ENCODE peak calls at places on chromosome 22, in six cellular contexts. One of them, this sample, is unnamed.

GRCh38 chr22:42145175-42145574 is 14.6 kb upstream of the CYP2D6 start:
- DNase-seq in nucleus accumbens: no peak
- DNase-seq in activated naive CD8-positive, alpha-beta T cell treated with anti-CD3 and anti-CD28 coated beads for 36 hours: no peak
- DNase-seq in stimulated activated CD4-positive, alpha-beta T cell treated with anti-CD3 and anti-CD28 coated beads, Interleukin-1b, Interleukin-23, amount 100 ng/mL, for 1 hour: no peak
- DNase-seq in stimulated activated CD8-positive, alpha-beta memory T cell treated with anti-CD3 and anti-CD28 coated beads, Interleukin-4, amount 100 ng/mL, for 1 hour: no peak
- DNase-seq in Kasumi-1: no peak
- DNase-seq in this sample: no peak

GRCh38 chr22:37074537-37074936 is 23.0 kb downstream of the KCTD17 start:
- DNase-seq in nucleus accumbens: no peak
- DNase-seq in activated naive CD8-positive, alpha-beta T cell treated with anti-CD3 and anti-CD28 coated beads for 36 hours: no peak
- DNase-seq in stimulated activated CD4-positive, alpha-beta T cell treated with anti-CD3 and anti-CD28 coated beads, Interleukin-1b, Interleukin-23, amount 100 ng/mL, for 1 hour: no peak
- DNase-seq in stimulated activated CD8-positive, alpha-beta memory T cell treated with anti-CD3 and anti-CD28 coated beads, Interleukin-4, amount 100 ng/mL, for 1 hour: no peak
- DNase-seq in Kasumi-1: no peak
- DNase-seq in this sample: no peak

GRCh38 chr22:17999851-18000250 is 24.5 kb downstream of the MICAL3 start:
- DNase-seq in nucleus accumbens: no peak
- DNase-seq in activated naive CD8-positive, alpha-beta T cell treated with anti-CD3 and anti-CD28 coated beads for 36 hours: no peak
- DNase-seq in stimulated activated CD4-positive, alpha-beta T cell treated with anti-CD3 and anti-CD28 coated beads, Interleukin-1b, Interleukin-23, amount 100 ng/mL, for 1 hour: no peak
- DNase-seq in stimulated activated CD8-positive, alpha-beta memory T cell treated with anti-CD3 and anti-CD28 coated beads, Interleukin-4, amount 100 ng/mL, for 1 hour: no peak
- DNase-seq in Kasumi-1: no peak
- DNase-seq in this sample: peak; percentile 34

GRCh38 chr22:26503758-26504157 is 8.5 kb downstream of the TFIP11 start:
- DNase-seq in nucleus accumbens: no peak
- DNase-seq in activated naive CD8-positive, alpha-beta T cell treated with anti-CD3 and anti-CD28 coated beads for 36 hours: no peak
- DNase-seq in stimulated activated CD4-positive, alpha-beta T cell treated with anti-CD3 and anti-CD28 coated beads, Interleukin-1b, Interleukin-23, amount 100 ng/mL, for 1 hour: no peak
- DNase-seq in stimulated activated CD8-positive, alpha-beta memory T cell treated with anti-CD3 and anti-CD28 coated beads, Interleukin-4, amount 100 ng/mL, for 1 hour: no peak
- DNase-seq in Kasumi-1: no peak
- DNase-seq in this sample: no peak

GRCh38 chr22:24553597-24554315 is 1.2 kb downstream of the GUCD1 start:
- DNase-seq in nucleus accumbens: no peak
- DNase-seq in activated naive CD8-positive, alpha-beta T cell treated with anti-CD3 and anti-CD28 coated beads for 36 hours: no peak
- DNase-seq in stimulated activated CD4-positive, alpha-beta T cell treated with anti-CD3 and anti-CD28 coated beads, Interleukin-1b, Interleukin-23, amount 100 ng/mL, for 1 hour: no peak
- DNase-seq in stimulated activated CD8-positive, alpha-beta memory T cell treated with anti-CD3 and anti-CD28 coated beads, Interleukin-4, amount 100 ng/mL, for 1 hour: no peak
- DNase-seq in Kasumi-1: peak; percentile 31
- DNase-seq in this sample: no peak

GRCh38 chr22:29710922-29711593 is 8.7 kb upstream of the CABP7 start:
- DNase-seq in nucleus accumbens: no peak
- DNase-seq in activated naive CD8-positive, alpha-beta T cell treated with anti-CD3 and anti-CD28 coated beads for 36 hours: no peak
- DNase-seq in stimulated activated CD4-positive, alpha-beta T cell treated with anti-CD3 and anti-CD28 coated beads, Interleukin-1b, Interleukin-23, amount 100 ng/mL, for 1 hour: no peak
- DNase-seq in stimulated activated CD8-positive, alpha-beta memory T cell treated with anti-CD3 and anti-CD28 coated beads, Interleukin-4, amount 100 ng/mL, for 1 hour: no peak
- DNase-seq in Kasumi-1: no peak
- DNase-seq in this sample: peak; percentile 92

GRCh38 chr22:50269573-50270301 is 443 bp downstream of the MAPK11 start:
- DNase-seq in nucleus accumbens: peak; percentile 70
- DNase-seq in activated naive CD8-positive, alpha-beta T cell treated with anti-CD3 and anti-CD28 coated beads for 36 hours: peak; percentile 58
- DNase-seq in stimulated activated CD4-positive, alpha-beta T cell treated with anti-CD3 and anti-CD28 coated beads, Interleukin-1b, Interleukin-23, amount 100 ng/mL, for 1 hour: peak; percentile 26
- DNase-seq in stimulated activated CD8-positive, alpha-beta memory T cell treated with anti-CD3 and anti-CD28 coated beads, Interleukin-4, amount 100 ng/mL, for 1 hour: no peak
- DNase-seq in Kasumi-1: no peak
- DNase-seq in this sample: no peak

GRCh38 chr22:19810381-19811141 is 44.1 kb downstream of the GNB1L start:
- DNase-seq in nucleus accumbens: no peak
- DNase-seq in activated naive CD8-positive, alpha-beta T cell treated with anti-CD3 and anti-CD28 coated beads for 36 hours: peak; percentile 16
- DNase-seq in stimulated activated CD4-positive, alpha-beta T cell treated with anti-CD3 and anti-CD28 coated beads, Interleukin-1b, Interleukin-23, amount 100 ng/mL, for 1 hour: no peak
- DNase-seq in stimulated activated CD8-positive, alpha-beta memory T cell treated with anti-CD3 and anti-CD28 coated beads, Interleukin-4, amount 100 ng/mL, for 1 hour: no peak
- DNase-seq in Kasumi-1: no peak
- DNase-seq in this sample: no peak

GRCh38 chr22:48884786-48885185 is 942.9 kb downstream of the BRD1 start:
- DNase-seq in nucleus accumbens: no peak
- DNase-seq in activated naive CD8-positive, alpha-beta T cell treated with anti-CD3 and anti-CD28 coated beads for 36 hours: no peak
- DNase-seq in stimulated activated CD4-positive, alpha-beta T cell treated with anti-CD3 and anti-CD28 coated beads, Interleukin-1b, Interleukin-23, amount 100 ng/mL, for 1 hour: no peak
- DNase-seq in stimulated activated CD8-positive, alpha-beta memory T cell treated with anti-CD3 and anti-CD28 coated beads, Interleukin-4, amount 100 ng/mL, for 1 hour: no peak
- DNase-seq in Kasumi-1: no peak
- DNase-seq in this sample: no peak

GRCh38 chr22:50044485-50045143 is 13.5 kb downstream of the TTLL8 start:
- DNase-seq in nucleus accumbens: no peak
- DNase-seq in activated naive CD8-positive, alpha-beta T cell treated with anti-CD3 and anti-CD28 coated beads for 36 hours: no peak
- DNase-seq in stimulated activated CD4-positive, alpha-beta T cell treated with anti-CD3 and anti-CD28 coated beads, Interleukin-1b, Interleukin-23, amount 100 ng/mL, for 1 hour: no peak
- DNase-seq in stimulated activated CD8-positive, alpha-beta memory T cell treated with anti-CD3 and anti-CD28 coated beads, Interleukin-4, amount 100 ng/mL, for 1 hour: no peak
- DNase-seq in Kasumi-1: no peak
- DNase-seq in this sample: no peak

GRCh38 chr22:35349368-35349703 is 31.6 kb upstream of the HMOX1 start:
- DNase-seq in nucleus accumbens: no peak
- DNase-seq in activated naive CD8-positive, alpha-beta T cell treated with anti-CD3 and anti-CD28 coated beads for 36 hours: no peak
- DNase-seq in stimulated activated CD4-positive, alpha-beta T cell treated with anti-CD3 and anti-CD28 coated beads, Interleukin-1b, Interleukin-23, amount 100 ng/mL, for 1 hour: no peak
- DNase-seq in stimulated activated CD8-positive, alpha-beta memory T cell treated with anti-CD3 and anti-CD28 coated beads, Interleukin-4, amount 100 ng/mL, for 1 hour: no peak
- DNase-seq in Kasumi-1: no peak
- DNase-seq in this sample: no peak

This sample was measured in cerebellum.